ENCODE peak calls at places on chromosomes 13 and 19, in seven cellular contexts. One of them, this sample, is unnamed.

GRCh38 chr13:32938907-32939306 is 77.3 kb upstream of the KL start:
- DNase-seq in heart left ventricle: no peak
- DNase-seq in CD8-positive, alpha-beta memory T cell: no peak
- DNase-seq in tibial artery: no peak
- DNase-seq in aorta: no peak
- DNase-seq in tibial nerve: no peak
- DNase-seq in iPS DF 6.9: no peak
- DNase-seq in this sample: no peak

GRCh38 chr19:13718733-13719132 is 45.6 kb upstream of the MRI1 start:
- DNase-seq in iPS DF 6.9: peak; percentile 31
- DNase-seq in CD8-positive, alpha-beta memory T cell: no peak
- DNase-seq in tibial nerve: no peak
- DNase-seq in aorta: peak; percentile 56
- DNase-seq in heart left ventricle: no peak
- DNase-seq in tibial artery: no peak
- DNase-seq in this sample: no peak

GRCh38 chr19:34502582-34503545 is 21.3 kb downstream of the WTIP start:
- DNase-seq in heart left ventricle: no peak
- DNase-seq in iPS DF 6.9: no peak
- DNase-seq in CD8-positive, alpha-beta memory T cell: no peak
- DNase-seq in aorta: no peak
- DNase-seq in tibial artery: peak; percentile 69
- DNase-seq in tibial nerve: no peak
- DNase-seq in this sample: no peak

GRCh38 chr13:47945738-47946137 is 55.3 kb downstream of the SUCLA2 start:
- DNase-seq in heart left ventricle: no peak
- DNase-seq in iPS DF 6.9: no peak
- DNase-seq in CD8-positive, alpha-beta memory T cell: no peak
- DNase-seq in aorta: no peak
- DNase-seq in tibial artery: no peak
- DNase-seq in tibial nerve: no peak
- DNase-seq in this sample: no peak

GRCh38 chr13:23852351-23852750 is 36.8 kb downstream of the MIPEP start:
- DNase-seq in tibial nerve: no peak
- DNase-seq in CD8-positive, alpha-beta memory T cell: no peak
- DNase-seq in tibial artery: no peak
- DNase-seq in aorta: no peak
- DNase-seq in iPS DF 6.9: no peak
- DNase-seq in heart left ventricle: no peak
- DNase-seq in this sample: no peak

GRCh38 chr19:11138659-11139526 is 16.7 kb downstream of the SPC24 start:
- DNase-seq in CD8-positive, alpha-beta memory T cell: no peak
- DNase-seq in iPS DF 6.9: no peak
- DNase-seq in heart left ventricle: peak; percentile 93
- DNase-seq in tibial artery: peak; percentile 90
- DNase-seq in aorta: peak; percentile 90
- DNase-seq in tibial nerve: peak; percentile 50
- DNase-seq in this sample: peak; percentile 62

GRCh38 chr13:26785845-26786630 is 25.5 kb upstream of the GPR12 start:
- DNase-seq in tibial artery: no peak
- DNase-seq in CD8-positive, alpha-beta memory T cell: peak; percentile 22
- DNase-seq in tibial nerve: peak; percentile 8
- DNase-seq in heart left ventricle: no peak
- DNase-seq in aorta: peak; percentile 67
- DNase-seq in iPS DF 6.9: peak; percentile 35
- DNase-seq in this sample: peak; percentile 46

GRCh38 chr19:48686103-48686502 is 9.7 kb upstream of the FUT2 start:
- DNase-seq in tibial nerve: no peak
- DNase-seq in tibial artery: no peak
- DNase-seq in heart left ventricle: no peak
- DNase-seq in iPS DF 6.9: no peak
- DNase-seq in CD8-positive, alpha-beta memory T cell: no peak
- DNase-seq in aorta: no peak
- DNase-seq in this sample: no peak

GRCh38 chr19:35518313-35518712 is 4.9 kb upstream of the DMKN start:
- DNase-seq in aorta: no peak
- DNase-seq in tibial artery: no peak
- DNase-seq in tibial nerve: no peak
- DNase-seq in iPS DF 6.9: no peak
- DNase-seq in CD8-positive, alpha-beta memory T cell: no peak
- DNase-seq in heart left ventricle: no peak
- DNase-seq in this sample: no peak

GRCh38 chr19:28582344-28582743 is 630.6 kb downstream of the UQCRFS1 start:
- DNase-seq in tibial nerve: no peak
- DNase-seq in CD8-positive, alpha-beta memory T cell: no peak
- DNase-seq in tibial artery: no peak
- DNase-seq in iPS DF 6.9: no peak
- DNase-seq in heart left ventricle: no peak
- DNase-seq in aorta: no peak
- DNase-seq in this sample: no peak
- H3K9me3 ChIP-seq in tibial nerve: no peaks in the 10 kb centered on the region
- H3K9me3 ChIP-seq in CD8-positive, alpha-beta memory T cell: no peaks in the 10 kb centered on the region
- H3K9me3 ChIP-seq in tibial artery: no peaks in the 10 kb centered on the region
- H3K9me3 ChIP-seq in iPS DF 6.9: no peaks in the 10 kb centered on the region
- H3K9me3 ChIP-seq in heart left ventricle: no peaks in the 10 kb centered on the region
- H3K9me3 ChIP-seq in aorta: no peaks in the 10 kb centered on the region
- H3K9me3 ChIP-seq in this sample: no peaks in the 10 kb centered on the region

GRCh38 chr19:43564800-43565199 is 10.5 kb downstream of the XRCC1 start:
- DNase-seq in aorta: no peak
- DNase-seq in CD8-positive, alpha-beta memory T cell: no peak
- DNase-seq in tibial artery: no peak
- DNase-seq in iPS DF 6.9: no peak
- DNase-seq in tibial nerve: no peak
- DNase-seq in heart left ventricle: no peak
- DNase-seq in this sample: no peak
- H3K4me3 ChIP-seq in aorta: no peak overlapping the region
- H3K4me3 ChIP-seq in CD8-positive, alpha-beta memory T cell: no peak overlapping the region
- H3K4me3 ChIP-seq in tibial artery: no peak overlapping the region
- H3K4me3 ChIP-seq in iPS DF 6.9: no peak overlapping the region
- H3K4me3 ChIP-seq in tibial nerve: no peak overlapping the region
- H3K4me3 ChIP-seq in heart left ventricle: no peak overlapping the region
- H3K4me3 ChIP-seq in this sample: no peak overlapping the region

GRCh38 chr19:17949956-17950309 is 17.0 kb upstream of the KCNN1 start:
- DNase-seq in CD8-positive, alpha-beta memory T cell: no peak
- DNase-seq in heart left ventricle: no peak
- DNase-seq in aorta: no peak
- DNase-seq in iPS DF 6.9: no peak
- DNase-seq in tibial nerve: no peak
- DNase-seq in tibial artery: no peak
- DNase-seq in this sample: no peak

GRCh38 chr19:17951151-17952040 is 15.5 kb upstream of the KCNN1 start:
- DNase-seq in CD8-positive, alpha-beta memory T cell: no peak
- DNase-seq in heart left ventricle: no peak
- DNase-seq in tibial artery: no peak
- DNase-seq in aorta: no peak
- DNase-seq in iPS DF 6.9: no peak
- DNase-seq in tibial nerve: no peak
- DNase-seq in this sample: no peak

GRCh38 chr19:17948967-17949930 is 16.4 kb downstream of the CCDC124 start:
- DNase-seq in tibial artery: no peak
- DNase-seq in tibial nerve: no peak
- DNase-seq in aorta: no peak
- DNase-seq in heart left ventricle: no peak
- DNase-seq in iPS DF 6.9: no peak
- DNase-seq in CD8-positive, alpha-beta memory T cell: no peak
- DNase-seq in this sample: no peak

GRCh38 chr19:17952041-17952976 is 14.6 kb upstream of the KCNN1 start:
- DNase-seq in iPS DF 6.9: no peak
- DNase-seq in heart left ventricle: no peak
- DNase-seq in CD8-positive, alpha-beta memory T cell: no peak
- DNase-seq in tibial nerve: no peak
- DNase-seq in aorta: no peak
- DNase-seq in tibial artery: no peak
- DNase-seq in this sample: no peak

DNA sequence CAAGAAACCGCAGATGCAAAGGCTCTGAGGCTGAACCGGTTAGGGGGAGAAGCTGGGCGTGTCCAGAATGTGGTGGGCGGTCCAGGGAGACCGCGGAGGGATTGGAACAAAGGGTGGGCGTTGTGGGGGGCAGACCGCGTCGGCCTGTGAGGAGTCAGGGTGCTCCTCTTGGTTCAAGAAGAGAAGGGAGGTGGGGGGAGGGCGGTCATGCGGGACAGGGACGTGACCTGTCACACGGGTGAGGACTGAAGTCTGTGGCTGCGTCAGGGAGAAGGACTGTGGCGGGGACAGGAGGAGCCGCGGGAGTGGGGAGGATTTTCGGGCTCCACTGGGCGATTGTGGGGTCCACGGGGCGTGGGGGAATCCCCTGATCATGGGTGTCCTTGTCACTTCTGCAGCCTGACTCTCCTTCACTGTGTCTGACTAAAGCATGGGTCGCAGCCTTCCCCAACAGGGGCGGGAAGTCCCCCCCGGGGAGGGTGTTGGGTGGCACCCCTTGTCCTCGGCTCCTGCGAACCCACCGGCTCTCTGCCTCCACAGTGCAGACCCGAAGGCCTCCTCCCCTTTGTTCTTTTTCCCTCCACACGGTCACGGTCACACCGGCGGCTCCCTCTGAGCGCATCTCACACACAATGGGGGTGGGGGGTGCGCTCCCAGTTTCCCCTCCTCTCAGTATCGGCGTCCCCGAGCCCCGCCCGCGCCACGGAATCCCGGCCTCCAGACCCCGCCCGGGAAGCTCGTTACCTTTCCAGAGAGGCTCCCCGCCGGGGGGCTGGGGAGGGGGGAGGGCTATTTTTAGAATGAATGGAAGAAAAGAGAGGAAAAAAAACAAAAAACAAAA is 16.4 kb upstream of the KCNN1 start:
- DNase-seq in aorta: peak; percentile 63
- DNase-seq in CD8-positive, alpha-beta memory T cell: peak; percentile 60
- DNase-seq in iPS DF 6.9: no peak
- DNase-seq in tibial nerve: no peak
- DNase-seq in tibial artery: no peak
- DNase-seq in heart left ventricle: no peak
- DNase-seq in this sample: no peak
- H3K27me3 ChIP-seq in aorta: no peaks in the 10 kb centered on the region
- H3K27me3 ChIP-seq in CD8-positive, alpha-beta memory T cell: peaks cover 44% of the 10 kb centered on the region
- H3K27me3 ChIP-seq in iPS DF 6.9: peaks cover 24% of the 10 kb centered on the region
- H3K27me3 ChIP-seq in tibial nerve: peaks cover 6% of the 10 kb centered on the region
- H3K27me3 ChIP-seq in tibial artery: peaks cover 68% of the 10 kb centered on the region
- H3K27me3 ChIP-seq in heart left ventricle: peaks cover 71% of the 10 kb centered on the region
- H3K27me3 ChIP-seq in this sample: no peaks in the 10 kb centered on the region

DNA sequence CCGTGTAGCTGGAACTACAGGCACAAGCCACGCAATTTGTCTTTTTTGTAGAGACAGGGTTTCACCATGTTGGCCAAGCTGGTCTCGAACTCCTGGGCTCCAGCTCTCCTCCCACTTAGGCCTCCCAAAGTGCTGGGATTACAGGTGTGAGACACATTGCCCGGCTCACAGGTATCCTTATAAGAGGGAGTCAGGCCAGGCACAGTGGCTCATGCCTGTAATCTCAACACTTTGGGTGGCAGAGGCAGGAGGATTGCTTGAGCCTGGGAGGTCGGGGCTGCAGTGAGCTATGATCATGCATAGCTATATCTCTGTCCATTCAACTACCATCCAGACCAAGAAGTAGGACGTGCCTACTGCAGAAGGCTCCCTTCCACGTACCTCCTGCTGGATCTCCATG is 10.2 kb upstream of the IGLON5 start:
- DNase-seq in aorta: no peak
- DNase-seq in heart left ventricle: no peak
- DNase-seq in iPS DF 6.9: no peak
- DNase-seq in tibial nerve: no peak
- DNase-seq in CD8-positive, alpha-beta memory T cell: no peak
- DNase-seq in tibial artery: no peak
- DNase-seq in this sample: no peak
- H3K9me3 ChIP-seq in aorta: peaks cover 3% of the 10 kb centered on the region
- H3K9me3 ChIP-seq in heart left ventricle: peaks cover 21% of the 10 kb centered on the region
- H3K9me3 ChIP-seq in iPS DF 6.9: no peaks in the 10 kb centered on the region
- H3K9me3 ChIP-seq in tibial nerve: peaks cover 51% of the 10 kb centered on the region
- H3K9me3 ChIP-seq in CD8-positive, alpha-beta memory T cell: no peaks in the 10 kb centered on the region
- H3K9me3 ChIP-seq in tibial artery: peaks cover 14% of the 10 kb centered on the region
- H3K9me3 ChIP-seq in this sample: peaks cover 12% of the 10 kb centered on the region

DNA sequence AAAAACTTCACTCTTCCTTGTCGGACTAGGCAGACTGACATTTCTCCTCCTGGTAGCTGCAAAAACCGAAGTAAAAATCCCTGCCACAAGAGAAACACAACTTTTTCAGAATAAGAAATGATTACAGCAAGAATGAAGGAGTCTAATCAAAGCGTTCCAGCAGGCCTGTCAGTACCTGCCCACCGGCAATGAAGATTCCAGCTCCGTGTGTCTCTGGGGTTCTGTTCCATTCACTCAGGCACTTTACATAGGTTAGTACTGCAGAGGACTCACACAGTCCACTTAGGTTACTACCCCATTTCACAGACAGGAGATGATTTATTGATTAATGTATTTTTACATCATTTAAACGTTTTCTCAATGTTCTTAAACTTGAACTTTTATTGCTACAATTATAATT is 275.5 kb downstream of the NHLRC3 start:
- DNase-seq in tibial artery: no peak
- DNase-seq in tibial nerve: no peak
- DNase-seq in iPS DF 6.9: no peak
- DNase-seq in aorta: no peak
- DNase-seq in heart left ventricle: no peak
- DNase-seq in CD8-positive, alpha-beta memory T cell: no peak
- DNase-seq in this sample: no peak
- H3K4me3 ChIP-seq in tibial artery: no peak overlapping the region
- H3K4me3 ChIP-seq in tibial nerve: no peak overlapping the region
- H3K4me3 ChIP-seq in iPS DF 6.9: no peak overlapping the region
- H3K4me3 ChIP-seq in aorta: no peak overlapping the region
- H3K4me3 ChIP-seq in heart left ventricle: no peak overlapping the region
- H3K4me3 ChIP-seq in CD8-positive, alpha-beta memory T cell: no peak overlapping the region
- H3K4me3 ChIP-seq in this sample: no peak overlapping the region

GRCh38 chr19:41926861-41927809 is 1.1 kb downstream of the ERFL start:
- DNase-seq in tibial nerve: no peak
- DNase-seq in iPS DF 6.9: no peak
- DNase-seq in tibial artery: no peak
- DNase-seq in aorta: no peak
- DNase-seq in heart left ventricle: no peak
- DNase-seq in CD8-positive, alpha-beta memory T cell: no peak
- DNase-seq in this sample: no peak
- H3K27me3 ChIP-seq in tibial nerve: peaks cover 8% of the 10 kb centered on the region
- H3K27me3 ChIP-seq in iPS DF 6.9: peaks cover 89% of the 10 kb centered on the region
- H3K27me3 ChIP-seq in tibial artery: peaks cover 98% of the 10 kb centered on the region
- H3K27me3 ChIP-seq in aorta: no peaks in the 10 kb centered on the region
- H3K27me3 ChIP-seq in heart left ventricle: peaks cover 97% of the 10 kb centered on the region
- H3K27me3 ChIP-seq in CD8-positive, alpha-beta memory T cell: no peaks in the 10 kb centered on the region
- H3K27me3 ChIP-seq in this sample: peaks cover 5% of the 10 kb centered on the region

DNA sequence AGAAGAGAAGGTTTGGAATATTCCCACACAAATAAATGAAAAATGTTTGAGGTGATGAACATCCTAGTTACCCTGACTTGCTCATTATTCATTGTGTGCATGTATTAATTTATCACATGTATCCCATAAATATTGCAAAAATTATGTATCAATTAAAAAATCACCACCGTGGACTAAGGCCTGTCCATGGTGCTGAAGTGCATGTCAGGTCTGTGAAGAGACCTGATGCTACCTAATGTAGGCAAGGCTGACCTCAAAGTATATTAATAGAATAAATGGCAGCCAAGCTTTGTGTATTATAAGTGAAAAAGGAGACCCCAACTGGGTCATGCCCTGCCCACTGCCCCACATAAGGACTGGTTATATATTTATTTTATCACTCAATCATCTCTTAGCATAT is 34.4 kb upstream of the ZNF835 start:
- DNase-seq in aorta: no peak
- DNase-seq in tibial artery: no peak
- DNase-seq in tibial nerve: no peak
- DNase-seq in iPS DF 6.9: no peak
- DNase-seq in heart left ventricle: no peak
- DNase-seq in CD8-positive, alpha-beta memory T cell: no peak
- DNase-seq in this sample: no peak
- H3K9me3 ChIP-seq in aorta: peaks cover 2% of the 10 kb centered on the region
- H3K9me3 ChIP-seq in tibial artery: no peaks in the 10 kb centered on the region
- H3K9me3 ChIP-seq in tibial nerve: peaks cover 19% of the 10 kb centered on the region
- H3K9me3 ChIP-seq in iPS DF 6.9: peaks cover 1% of the 10 kb centered on the region
- H3K9me3 ChIP-seq in heart left ventricle: peaks cover 13% of the 10 kb centered on the region
- H3K9me3 ChIP-seq in CD8-positive, alpha-beta memory T cell: no peaks in the 10 kb centered on the region
- H3K9me3 ChIP-seq in this sample: no peaks in the 10 kb centered on the region